ENCODE peak calls at places on chromosomes 13 and 19, in six cellular contexts. One of them, this sample, is unnamed.
A peak's percentile ranks its signal among the peaks of the same experiment; 100 is the strongest.

GRCh38 chr13:74891610-74892009 is 590.4 kb downstream of the TBC1D4 start:
- DNase-seq in breast epithelium: no peak
- DNase-seq in HCT116: no peak
- DNase-seq in heart left ventricle: no peak
- DNase-seq in esophagus muscularis mucosa: no peak
- DNase-seq in Peyer's patch: no peak
- DNase-seq in this sample: no peak

GRCh38 chr13:31943591-31943990 is 88.0 kb upstream of the FRY start:
- DNase-seq in breast epithelium: no peak
- DNase-seq in heart left ventricle: no peak
- DNase-seq in Peyer's patch: no peak
- DNase-seq in esophagus muscularis mucosa: no peak
- DNase-seq in HCT116: no peak
- DNase-seq in this sample: no peak

GRCh38 chr19:19463348-19464117 is 51.8 kb downstream of the TSSK6 start:
- DNase-seq in HCT116: no peak
- DNase-seq in heart left ventricle: peak; percentile 43
- DNase-seq in Peyer's patch: no peak
- DNase-seq in esophagus muscularis mucosa: no peak
- DNase-seq in breast epithelium: no peak
- DNase-seq in this sample: peak; percentile 60

GRCh38 chr13:78190296-78190695 is 271.7 kb upstream of the EDNRB start:
- DNase-seq in Peyer's patch: no peak
- DNase-seq in heart left ventricle: no peak
- DNase-seq in esophagus muscularis mucosa: no peak
- DNase-seq in HCT116: no peak
- DNase-seq in breast epithelium: no peak
- DNase-seq in this sample: no peak

GRCh38 chr13:45607931-45608330 is 7.6 kb downstream of the ERICH6B start:
- DNase-seq in Peyer's patch: no peak
- DNase-seq in esophagus muscularis mucosa: no peak
- DNase-seq in HCT116: no peak
- DNase-seq in heart left ventricle: no peak
- DNase-seq in breast epithelium: no peak
- DNase-seq in this sample: no peak

GRCh38 chr19:49173198-49173597 is 15.6 kb downstream of the TRPM4 start:
- DNase-seq in heart left ventricle: no peak
- DNase-seq in esophagus muscularis mucosa: no peak
- DNase-seq in breast epithelium: no peak
- DNase-seq in HCT116: no peak
- DNase-seq in Peyer's patch: no peak
- DNase-seq in this sample: no peak

GRCh38 chr19:18021121-18021755 is 13.3 kb downstream of the ARRDC2 start:
- DNase-seq in heart left ventricle: peak; percentile 92
- DNase-seq in HCT116: no peak
- DNase-seq in esophagus muscularis mucosa: peak; percentile 95
- DNase-seq in Peyer's patch: peak; percentile 86
- DNase-seq in breast epithelium: peak; percentile 79
- DNase-seq in this sample: peak; percentile 85

GRCh38 chr19:410243-410781 is 1.4 kb upstream of the C2CD4C start:
- DNase-seq in Peyer's patch: no peak
- DNase-seq in heart left ventricle: peak; percentile 21
- DNase-seq in breast epithelium: peak; percentile 40
- DNase-seq in esophagus muscularis mucosa: no peak
- DNase-seq in HCT116: no peak
- DNase-seq in this sample: no peak

GRCh38 chr19:51811344-51811743 is 16.4 kb downstream of the FPR3 start:
- DNase-seq in HCT116: no peak
- DNase-seq in Peyer's patch: no peak
- DNase-seq in heart left ventricle: peak; percentile 60
- DNase-seq in esophagus muscularis mucosa: no peak
- DNase-seq in breast epithelium: no peak
- DNase-seq in this sample: peak; percentile 8

GRCh38 chr13:40230833-40231266 is 435.6 kb downstream of the FOXO1 start:
- DNase-seq in Peyer's patch: no peak
- DNase-seq in esophagus muscularis mucosa: no peak
- DNase-seq in heart left ventricle: no peak
- DNase-seq in HCT116: no peak
- DNase-seq in breast epithelium: no peak
- DNase-seq in this sample: no peak

GRCh38 chr19:29308977-29309520 is 96.1 kb upstream of the UQCRFS1 start:
- DNase-seq in esophagus muscularis mucosa: no peak
- DNase-seq in heart left ventricle: no peak
- DNase-seq in HCT116: no peak
- DNase-seq in Peyer's patch: no peak
- DNase-seq in breast epithelium: no peak
- DNase-seq in this sample: no peak

GRCh38 chr19:17944301-17944700 is 11.5 kb downstream of the CCDC124 start:
- DNase-seq in breast epithelium: no peak
- DNase-seq in Peyer's patch: no peak
- DNase-seq in heart left ventricle: no peak
- DNase-seq in esophagus muscularis mucosa: no peak
- DNase-seq in HCT116: no peak
- DNase-seq in this sample: no peak

GRCh38 chr13:111171629-111172028 is 56.5 kb downstream of the ARHGEF7 start:
- DNase-seq in Peyer's patch: no peak
- DNase-seq in heart left ventricle: no peak
- DNase-seq in breast epithelium: no peak
- DNase-seq in HCT116: no peak
- DNase-seq in esophagus muscularis mucosa: no peak
- DNase-seq in this sample: no peak

GRCh38 chr19:4713384-4713951 is 10.2 kb downstream of the DPP9 start:
- DNase-seq in esophagus muscularis mucosa: peak; percentile 94
- DNase-seq in Peyer's patch: no peak
- DNase-seq in HCT116: peak; percentile 94
- DNase-seq in heart left ventricle: peak; percentile 91
- DNase-seq in breast epithelium: peak; percentile 93
- DNase-seq in this sample: peak; percentile 34

GRCh38 chr19:5557691-5558090 is 10.1 kb downstream of the TINCR start:
- DNase-seq in esophagus muscularis mucosa: no peak
- DNase-seq in breast epithelium: no peak
- DNase-seq in heart left ventricle: no peak
- DNase-seq in HCT116: no peak
- DNase-seq in Peyer's patch: no peak
- DNase-seq in this sample: no peak

GRCh38 chr13:73883162-73883561 is 251.0 kb downstream of the KLF12 start:
- DNase-seq in Peyer's patch: no peak
- DNase-seq in esophagus muscularis mucosa: no peak
- DNase-seq in heart left ventricle: no peak
- DNase-seq in HCT116: no peak
- DNase-seq in breast epithelium: no peak
- DNase-seq in this sample: no peak

GRCh38 chr19:50492303-50493052 is 15.8 kb upstream of the GARIN5A start:
- DNase-seq in esophagus muscularis mucosa: no peak
- DNase-seq in HCT116: no peak
- DNase-seq in heart left ventricle: peak; percentile 29
- DNase-seq in breast epithelium: no peak
- DNase-seq in Peyer's patch: no peak
- DNase-seq in this sample: no peak

GRCh38 chr13:37361608-37362007 is 237.0 kb downstream of the POSTN start:
- DNase-seq in HCT116: no peak
- DNase-seq in heart left ventricle: no peak
- DNase-seq in breast epithelium: no peak
- DNase-seq in Peyer's patch: no peak
- DNase-seq in esophagus muscularis mucosa: no peak
- DNase-seq in this sample: no peak

GRCh38 chr13:21688056-21688455 is 17.2 kb downstream of the FGF9 start:
- DNase-seq in heart left ventricle: no peak
- DNase-seq in HCT116: no peak
- DNase-seq in esophagus muscularis mucosa: no peak
- DNase-seq in breast epithelium: no peak
- DNase-seq in Peyer's patch: no peak
- DNase-seq in this sample: no peak

GRCh38 chr19:32227561-32228165 is 117.7 kb upstream of the ZNF507 start:
- DNase-seq in HCT116: no peak
- DNase-seq in Peyer's patch: no peak
- DNase-seq in heart left ventricle: no peak
- DNase-seq in breast epithelium: no peak
- DNase-seq in esophagus muscularis mucosa: no peak
- DNase-seq in this sample: no peak

GRCh38 chr13:25881946-25882574 is 169.8 kb downstream of the SHISA2 start:
- DNase-seq in esophagus muscularis mucosa: no peak
- DNase-seq in Peyer's patch: no peak
- DNase-seq in HCT116: no peak
- DNase-seq in breast epithelium: no peak
- DNase-seq in heart left ventricle: no peak
- DNase-seq in this sample: peak; percentile 20

GRCh38 chr13:69857188-69857821 is 250.3 kb upstream of the ATXN8OS start:
- DNase-seq in HCT116: peak; percentile 45
- DNase-seq in breast epithelium: no peak
- DNase-seq in Peyer's patch: no peak
- DNase-seq in heart left ventricle: no peak
- DNase-seq in esophagus muscularis mucosa: no peak
- DNase-seq in this sample: no peak

GRCh38 chr13:107351305-107351704 is 783.4 kb upstream of the ARGLU1 start:
- DNase-seq in esophagus muscularis mucosa: no peak
- DNase-seq in HCT116: no peak
- DNase-seq in breast epithelium: no peak
- DNase-seq in Peyer's patch: no peak
- DNase-seq in heart left ventricle: no peak
- DNase-seq in this sample: no peak

GRCh38 chr19:1262687-1263123 is 6.4 kb upstream of the CIRBP start:
- DNase-seq in heart left ventricle: no peak
- DNase-seq in Peyer's patch: no peak
- DNase-seq in HCT116: no peak
- DNase-seq in esophagus muscularis mucosa: no peak
- DNase-seq in breast epithelium: no peak
- DNase-seq in this sample: no peak

GRCh38 chr19:50906217-50906616 is 5.0 kb downstream of the KLK4 start:
- DNase-seq in esophagus muscularis mucosa: no peak
- DNase-seq in HCT116: no peak
- DNase-seq in breast epithelium: no peak
- DNase-seq in Peyer's patch: no peak
- DNase-seq in heart left ventricle: peak; percentile 32
- DNase-seq in this sample: peak; percentile 47

GRCh38 chr19:14381689-14382474 is 638 bp downstream of the ADGRE5 start:
- DNase-seq in HCT116: no peak
- DNase-seq in heart left ventricle: peak; percentile 64
- DNase-seq in esophagus muscularis mucosa: no peak
- DNase-seq in Peyer's patch: peak; percentile 80
- DNase-seq in breast epithelium: no peak
- DNase-seq in this sample: no peak

DNA sequence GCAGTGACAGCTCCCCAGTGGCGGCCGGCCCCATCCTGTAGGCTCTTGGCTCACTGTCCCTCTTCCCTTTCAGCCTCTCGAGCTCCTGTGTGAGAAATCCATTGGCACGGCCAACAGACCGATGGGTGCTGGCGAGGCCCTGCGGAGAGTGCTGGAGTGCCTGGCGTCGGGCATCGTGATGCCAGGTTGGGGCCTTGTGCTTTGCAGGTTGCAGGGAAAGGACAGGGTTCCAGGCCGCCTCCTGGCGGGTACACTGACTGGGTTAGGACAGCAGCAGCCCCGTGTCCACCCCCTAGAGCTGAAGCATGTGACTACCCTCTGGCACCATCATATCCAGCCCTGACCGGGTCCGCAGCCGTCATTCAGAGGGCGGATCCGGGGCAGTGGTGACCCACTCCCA is 21.5 kb upstream of the QTRT1 start:
- DNase-seq in HCT116: no peak
- DNase-seq in breast epithelium: no peak
- DNase-seq in esophagus muscularis mucosa: no peak
- DNase-seq in heart left ventricle: no peak
- DNase-seq in Peyer's patch: no peak
- DNase-seq in this sample: no peak
- TF ChIP-seq POLR2A in HCT116: no peak
- TF ChIP-seq POLR2A in breast epithelium: no peak
- TF ChIP-seq POLR2A in esophagus muscularis mucosa: no peak
- TF ChIP-seq POLR2A in heart left ventricle: no peak
- TF ChIP-seq POLR2A in Peyer's patch: no peak
- TF ChIP-seq POLR2A in this sample: no peak

DNA sequence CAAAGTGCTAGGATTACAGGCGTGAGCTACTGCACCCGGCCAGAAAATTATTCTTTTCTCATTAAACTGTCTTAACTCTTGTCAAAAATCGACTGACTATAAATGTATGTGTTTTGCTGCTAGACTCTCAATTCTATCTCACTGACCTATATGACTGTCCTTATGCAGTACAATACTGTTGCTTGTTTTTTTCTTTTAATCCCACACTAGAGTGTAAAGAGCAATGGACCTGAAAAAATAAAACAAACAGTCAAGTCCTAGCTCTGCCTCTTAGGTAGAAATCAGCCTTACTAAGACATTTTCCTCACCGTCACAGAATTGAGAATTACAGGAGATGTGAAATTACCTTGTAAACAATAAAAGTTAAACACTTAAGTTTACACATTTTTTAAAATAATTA is 35.1 kb downstream of the INTS6 start:
- DNase-seq in heart left ventricle: no peak
- DNase-seq in HCT116: no peak
- DNase-seq in Peyer's patch: no peak
- DNase-seq in esophagus muscularis mucosa: no peak
- DNase-seq in breast epithelium: no peak
- DNase-seq in this sample: no peak
- H3K4me1 ChIP-seq in heart left ventricle: peaks cover 22% of the 10 kb centered on the region
- H3K4me1 ChIP-seq in HCT116: no peaks in the 10 kb centered on the region
- H3K4me1 ChIP-seq in Peyer's patch: no peaks in the 10 kb centered on the region
- H3K4me1 ChIP-seq in esophagus muscularis mucosa: peaks cover 10% of the 10 kb centered on the region
- H3K4me1 ChIP-seq in breast epithelium: no peaks in the 10 kb centered on the region
- H3K4me1 ChIP-seq in this sample: peaks cover 27% of the 10 kb centered on the region

DNA sequence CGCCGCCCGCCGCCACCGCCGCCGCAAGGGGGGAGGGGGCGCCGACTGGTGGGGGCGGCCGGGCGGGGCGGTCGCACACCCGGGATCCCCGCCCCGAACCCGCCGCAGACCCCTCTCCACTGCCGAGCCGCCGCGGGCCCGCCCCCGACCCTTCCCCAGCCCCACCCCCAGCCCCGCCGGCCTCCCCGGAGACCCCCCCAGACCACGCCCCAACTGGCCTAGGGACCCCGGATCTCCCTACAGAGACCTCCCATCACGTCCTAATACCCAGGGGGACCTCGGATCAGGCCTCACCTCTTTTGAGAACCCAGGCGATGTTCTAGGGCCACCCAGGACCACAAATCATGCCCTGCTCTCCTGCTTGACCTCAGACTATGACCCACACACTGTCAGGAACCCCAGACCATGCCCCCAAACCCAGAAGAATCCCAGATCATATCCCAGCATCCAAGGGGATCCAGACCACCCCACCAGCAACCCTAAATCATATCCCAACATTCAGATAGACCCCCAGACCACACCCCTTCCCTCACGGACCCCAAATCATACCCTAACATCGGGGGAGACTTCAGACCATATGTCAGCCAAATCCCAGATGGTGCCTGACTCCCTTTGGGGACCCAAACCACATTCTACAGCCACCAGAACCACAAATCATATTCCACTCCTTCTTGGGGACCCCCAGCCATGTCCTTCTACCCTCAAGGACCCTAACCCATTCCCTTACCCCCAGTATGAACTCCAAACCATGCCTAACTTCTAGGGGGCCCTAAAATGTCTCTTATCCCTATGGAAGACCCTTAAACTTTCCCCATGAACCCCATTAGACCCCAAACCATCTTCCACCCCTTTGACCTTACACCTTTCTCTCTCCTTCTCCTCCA is 527 bp upstream of the LRFN1 start:
- DNase-seq in heart left ventricle: no peak
- DNase-seq in breast epithelium: no peak
- DNase-seq in HCT116: no peak
- DNase-seq in Peyer's patch: no peak
- DNase-seq in esophagus muscularis mucosa: no peak
- DNase-seq in this sample: no peak
- H3K4me3 ChIP-seq in heart left ventricle: peak overlapping the region; percentile 59
- H3K4me3 ChIP-seq in breast epithelium: peak overlapping the region; percentile 34
- H3K4me3 ChIP-seq in HCT116: peak overlapping the region; percentile 18
- H3K4me3 ChIP-seq in Peyer's patch: peak overlapping the region; percentile 65
- H3K4me3 ChIP-seq in esophagus muscularis mucosa: peak overlapping the region; percentile 68
- H3K4me3 ChIP-seq in this sample: no peak overlapping the region

GRCh38 chr13:95644611-95645052 is at the start of gene DZIP1:
- DNase-seq in breast epithelium: no peak
- DNase-seq in esophagus muscularis mucosa: no peak
- DNase-seq in Peyer's patch: no peak
- DNase-seq in heart left ventricle: peak; percentile 85
- DNase-seq in HCT116: no peak
- DNase-seq in this sample: peak; percentile 22
- TF ChIP-seq POLR2A in breast epithelium: no peak
- TF ChIP-seq POLR2A in esophagus muscularis mucosa: no peak
- TF ChIP-seq POLR2A in Peyer's patch: no peak
- TF ChIP-seq POLR2A in heart left ventricle: no peak
- TF ChIP-seq POLR2A in HCT116: no peak
- TF ChIP-seq POLR2A in this sample: no peak